ENCODE peak calls at places on chromosomes 13 and 19, in nine cellular contexts. Y, F, P, T, I, A, B, Z and C are unnamed samples.

GRCh38 chr19:20233105-20233504 is 66.1 kb downstream of the ZNF486 start:
- DNase-seq in B (no peak), I (no peak), Z (no peak), A (no peak), T (no peak), P (no peak), F (no peak), Y (no peak), C (no peak)

GRCh38 chr13:22018297-22019210 is 347.7 kb downstream of the FGF9 start:
- DNase-seq in P (no peak), B (no peak), Z (no peak), I (no peak), T (no peak), F (no peak), Y (no peak), A (no peak), C (peak; percentile 47)

GRCh38 chr13:20616059-20616797 is 49.3 kb downstream of the IFT88 start:
- DNase-seq in Z (no peak), T (no peak), A (no peak), B (no peak), F (peak; percentile 98), Y (peak; percentile 85), P (no peak), I (peak; percentile 94), C (peak; percentile 16)

GRCh38 chr13:30898721-30899188 is 7.3 kb upstream of the MEDAG start:
- DNase-seq in T (no peak), F (peak; percentile 98), I (peak; percentile 85), A (no peak), Y (peak; percentile 98), P (no peak), B (no peak), Z (no peak), C (peak; percentile 74)

GRCh38 chr13:36919206-36919832 is 719 bp downstream of the SMAD9 start:
- DNase-seq in F (peak; percentile 17), Z (no peak), T (no peak), B (no peak), Y (no peak), I (peak; percentile 17), A (no peak), P (peak; percentile 39), C (peak; percentile 25)

GRCh38 chr13:41916173-41916954 is 44.5 kb downstream of the VWA8 start:
- DNase-seq in P (peak; percentile 60), Z (no peak), T (no peak), B (no peak), I (peak; percentile 92), A (no peak), Y (peak; percentile 93), F (peak; percentile 95), C (peak; percentile 40)

GRCh38 chr19:49475995-49476880 is 2.2 kb downstream of the FLT3LG start:
- DNase-seq in Y (no peak), T (peak; percentile 47), P (no peak), Z (peak; percentile 56), F (no peak), A (peak; percentile 68), I (no peak), B (peak; percentile 9), C (peak; percentile 42)

GRCh38 chr13:51999525-51999924 is 11.7 kb downstream of the ATP7B start:
- DNase-seq in B (no peak), T (no peak), Z (no peak), F (peak; percentile 25), I (no peak), A (no peak), P (no peak), Y (no peak), C (peak; percentile 17)

GRCh38 chr19:19433666-19434213 is 28.3 kb downstream of the GATAD2A start:
- DNase-seq in B (no peak), Y (no peak), F (no peak), I (no peak), T (no peak), Z (no peak), A (no peak), P (no peak), C (no peak)

GRCh38 chr19:47232422-47233211 is 1.6 kb upstream of the BBC3 start:
- DNase-seq in Y (peak; percentile 51), F (peak; percentile 82), I (peak; percentile 78), P (no peak), T (no peak), A (no peak), B (no peak), Z (no peak), C (peak; percentile 80)

GRCh38 chr13:79226250-79226649 is 179.8 kb downstream of the RBM26 start:
- DNase-seq in F (no peak), Y (no peak), T (no peak), B (no peak), Z (no peak), A (no peak), P (no peak), I (no peak), C (no peak)

GRCh38 chr13:27969073-27969865 is at the start of gene CDX2:
- DNase-seq in Z (no peak), F (no peak), Y (no peak), T (no peak), B (no peak), I (no peak), A (peak; percentile 59), P (no peak), C (no peak)

GRCh38 chr13:107642841-107643240 is 572.5 kb downstream of the LIG4 start:
- DNase-seq in I (no peak), T (no peak), F (peak; percentile 55), Y (no peak), A (no peak), Z (no peak), P (peak; percentile 82), B (no peak), C (no peak)

GRCh38 chr19:35986664-35987570 is 8.1 kb upstream of the SDHAF1 start:
- DNase-seq in B (peak; percentile 38), A (peak; percentile 60), I (no peak), Z (no peak), Y (no peak), P (no peak), F (no peak), T (no peak), C (peak; percentile 51)

GRCh38 chr19:16403151-16403977 is 68.4 kb downstream of the EPS15L1 start:
- DNase-seq in F (no peak), P (no peak), I (no peak), T (no peak), Z (no peak), B (no peak), Y (no peak), A (no peak), C (no peak)

GRCh38 chr19:46049597-46049996 is 8.8 kb upstream of the IGFL4 start:
- DNase-seq in F (no peak), Z (no peak), T (no peak), A (no peak), I (no peak), P (no peak), B (no peak), Y (no peak), C (no peak)

GRCh38 chr13:112106467-112107141 is 39.7 kb downstream of the SOX1 start:
- DNase-seq in T (no peak), B (peak; percentile 20), P (no peak), A (no peak), F (no peak), Y (no peak), I (no peak), Z (no peak), C (no peak)

GRCh38 chr19:38867176-38867780 is 10.8 kb downstream of the RINL start:
- DNase-seq in Y (no peak), F (no peak), Z (no peak), P (no peak), A (no peak), I (no peak), B (no peak), T (no peak), C (no peak)

GRCh38 chr13:39784347-39784746 is 128.9 kb downstream of the COG6 start:
- DNase-seq in I (peak; percentile 41), Y (peak; percentile 26), B (no peak), A (no peak), P (no peak), F (peak; percentile 62), T (no peak), Z (no peak), C (no peak)

GRCh38 chr13:105925496-105925895 is 610.0 kb downstream of the EFNB2 start:
- DNase-seq in F (peak; percentile 83), A (no peak), T (no peak), I (peak; percentile 76), B (no peak), Y (peak; percentile 13), P (no peak), Z (no peak), C (no peak)

GRCh38 chr13:99908129-99908805 is 63.3 kb downstream of the ZIC5 start:
- DNase-seq in F (no peak), A (peak; percentile 83), B (no peak), Z (no peak), Y (peak; percentile 26), P (peak; percentile 17), T (no peak), I (no peak), C (no peak)

GRCh38 chr13:100552755-100553154 is 35.8 kb downstream of the GGACT start:
- DNase-seq in A (no peak), I (no peak), Y (no peak), Z (no peak), P (no peak), F (no peak), T (no peak), B (no peak), C (no peak)

GRCh38 chr13:51453308-51453958 is 597 bp upstream of the INTS6 start:
- DNase-seq in F (no peak), B (no peak), T (peak; percentile 67), I (no peak), Z (peak; percentile 69), Y (no peak), P (no peak), A (peak; percentile 70), C (no peak)